ENCODE peak calls at places on chromosome 2, in six cellular contexts. P is Peyer's patch, C is HFF-Myc, J is testis, D is pancreas, K is dorsolateral prefrontal cortex. A is an unnamed sample.

GRCh38 chr2:172998547-172998946 is 77.1 kb upstream of the MAP3K20 start:
- DNase-seq in P (no peak), C (no peak), J (no peak), D (no peak), K (no peak), A (no peak)

GRCh38 chr2:129936334-129936934 is 43.0 kb upstream of the RAB6C start:
- DNase-seq in P (peak; percentile 79), C (no peak), J (peak; percentile 81), D (no peak), K (no peak), A (no peak)

GRCh38 chr2:181846840-181847554 is 44.5 kb upstream of the ITPRID2 start:
- DNase-seq in P (no peak), C (no peak), J (no peak), D (no peak), K (no peak), A (no peak)

GRCh38 chr2:97745474-97746172 is 32.2 kb downstream of the ZAP70 start:
- DNase-seq in P (peak; percentile 51), C (no peak), J (no peak), D (no peak), K (no peak), A (no peak)

GRCh38 chr2:144479138-144479537 is 40.8 kb downstream of the ZEB2 start:
- DNase-seq in P (no peak), C (no peak), J (no peak), D (no peak), K (no peak), A (no peak)

GRCh38 chr2:159710601-159711180 is 1.6 kb upstream of the MARCHF7 start:
- DNase-seq in P (no peak), C (no peak), J (no peak), D (no peak), K (no peak), A (no peak)

GRCh38 chr2:127631997-127632581 is 13.9 kb upstream of the GPR17 start:
- DNase-seq in P (no peak), C (no peak), J (no peak), D (no peak), K (no peak), A (no peak)

GRCh38 chr2:113078350-113078839 is 10.6 kb downstream of the IL1F10 start:
- DNase-seq in P (no peak), C (no peak), J (no peak), D (no peak), K (no peak), A (peak; percentile 92)

GRCh38 chr2:133092571-133092970 is 422.6 kb upstream of the LYPD1 start:
- DNase-seq in P (no peak), C (no peak), J (no peak), D (no peak), K (no peak), A (no peak)

DNA sequence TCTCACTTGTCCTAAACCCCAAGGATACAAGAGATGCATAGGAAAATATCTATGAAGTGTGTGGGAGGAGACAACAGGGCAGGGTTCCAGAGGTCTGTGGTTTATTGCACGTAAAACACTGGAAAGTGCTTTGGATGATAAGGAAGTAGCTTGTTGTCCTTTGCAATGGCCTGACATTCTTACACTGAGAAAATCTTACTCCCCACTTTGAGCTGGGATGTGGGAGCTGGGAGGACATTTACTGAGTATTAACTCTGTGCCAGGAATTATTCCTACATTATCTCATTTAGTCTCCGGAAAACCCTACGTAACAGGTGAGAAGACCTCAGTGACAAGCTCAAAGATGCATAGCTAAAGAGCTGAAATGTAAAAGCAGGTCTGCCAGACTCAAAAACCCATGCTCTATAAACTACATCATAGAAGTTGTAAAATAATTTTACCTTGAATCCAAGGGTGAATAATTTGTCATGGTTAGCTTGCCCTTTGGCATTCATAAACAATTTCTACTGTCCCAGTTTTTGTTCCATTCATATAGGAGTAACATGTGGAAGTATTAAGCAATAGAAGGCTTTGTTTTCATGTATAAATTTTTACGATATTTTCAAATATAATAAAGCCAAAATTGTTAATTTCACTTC is 9.2 kb upstream of the GALNT3 start:
- DNase-seq in P (no peak), C (no peak), J (peak; percentile 31), D (no peak), K (no peak), A (peak; percentile 78)
- H3K4me3 ChIP-seq in P (no peak overlapping the region), C (no peak overlapping the region), J (no peak overlapping the region), D (no peak overlapping the region), K (no peak overlapping the region), A (peak overlapping the region; percentile 16)

DNA sequence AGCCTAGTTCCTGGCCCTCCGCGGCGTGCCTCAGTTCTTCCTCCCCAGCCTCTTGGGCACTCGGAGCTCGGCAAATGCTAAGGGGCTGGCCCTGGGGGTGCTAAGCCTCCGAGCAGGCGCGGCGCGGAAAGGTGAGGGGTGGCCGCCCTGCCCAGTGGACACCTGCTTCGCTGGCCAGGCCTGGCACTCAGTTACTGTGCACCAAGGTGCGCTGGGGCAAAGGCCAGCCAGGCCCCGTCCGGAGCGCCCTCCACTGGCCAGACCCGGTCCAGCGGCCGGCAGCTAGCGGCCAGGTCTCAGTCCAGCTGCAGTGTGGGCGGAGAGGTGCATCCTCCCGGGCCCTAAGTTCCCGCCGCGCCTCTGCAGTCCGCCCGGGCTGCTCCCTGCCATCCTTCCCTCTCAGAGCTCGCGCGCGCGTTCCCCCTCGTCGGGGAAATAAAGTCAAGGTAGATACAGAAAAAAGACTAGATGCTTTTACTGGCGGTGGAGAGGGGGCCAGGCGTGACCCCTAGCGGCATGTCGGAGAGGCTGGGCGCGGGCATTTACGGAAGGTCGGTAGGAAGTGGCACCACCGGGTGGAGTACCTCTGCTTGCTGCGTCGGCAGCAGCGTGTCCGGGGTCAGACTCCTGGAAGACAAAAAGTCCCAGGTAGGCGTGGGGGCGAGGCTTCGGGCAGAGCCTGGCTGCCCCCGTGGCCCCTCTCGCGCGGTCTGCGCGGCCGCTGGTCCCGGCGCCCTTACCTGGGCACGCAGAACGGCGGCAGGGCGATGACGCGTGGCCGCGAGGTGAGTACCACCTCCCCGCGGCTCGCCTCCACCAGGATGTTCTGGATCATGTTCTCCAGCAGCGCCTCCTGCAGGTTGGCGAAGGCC is 9.4 kb upstream of the CRYBA2 start:
- DNase-seq in P (peak; percentile 84), C (no peak), J (peak; percentile 82), D (peak; percentile 94), K (no peak), A (no peak)
- TF ChIP-seq CTCF in P (no peak), C (peak; percentile 32), J (no peak), D (peak; percentile 56), K (no peak), A (peak; percentile 84)

GRCh38 chr2:45678791-45679348 is 27.4 kb downstream of the PRKCE start:
- DNase-seq in P (no peak), C (no peak), J (no peak), D (no peak), K (no peak), A (no peak)
- H3K4me3 ChIP-seq in P (no peak overlapping the region), C (no peak overlapping the region), J (no peak overlapping the region), D (no peak overlapping the region), K (no peak overlapping the region), A (no peak overlapping the region)

GRCh38 chr2:237691200-237691907 is 64.0 kb downstream of the LRRFIP1 start:
- DNase-seq in P (no peak), C (no peak), J (no peak), D (no peak), K (no peak), A (no peak)
- TF ChIP-seq CTCF in P (no peak), C (no peak), J (no peak), D (no peak), K (no peak), A (no peak)

GRCh38 chr2:98875081-98875728 is 60.8 kb downstream of the CRACDL start:
- DNase-seq in P (no peak), C (no peak), J (no peak), D (no peak), K (no peak), A (no peak)
- H3K4me3 ChIP-seq in P (no peak overlapping the region), C (no peak overlapping the region), J (no peak overlapping the region), D (no peak overlapping the region), K (no peak overlapping the region), A (no peak overlapping the region)

DNA sequence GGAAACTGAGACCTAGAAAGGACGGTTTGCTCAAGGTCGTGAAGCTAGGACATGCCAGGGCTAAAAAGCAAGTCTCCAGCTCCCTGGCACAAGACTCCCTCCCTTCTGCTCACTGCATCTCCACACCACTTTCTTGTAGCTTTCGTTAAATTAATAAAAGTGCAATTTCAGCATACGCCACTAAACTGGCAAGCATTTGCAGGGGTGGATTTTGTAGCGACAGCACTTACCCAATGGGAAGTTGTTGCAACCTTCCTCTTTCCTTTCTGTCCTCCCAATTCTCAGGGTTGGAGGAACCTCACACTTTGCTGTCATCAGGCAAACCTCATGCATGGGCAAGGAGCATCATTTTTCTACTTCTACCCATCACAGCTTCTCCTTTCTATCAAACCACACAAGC is 7.4 kb upstream of the RHOB start:
- DNase-seq in P (peak; percentile 46), C (no peak), J (no peak), D (no peak), K (no peak), A (no peak)
- TF ChIP-seq CTCF in P (no peak), C (no peak), J (no peak), D (no peak), K (no peak), A (no peak)

GRCh38 chr2:161418715-161419337 is 2.7 kb downstream of the TBR1 start:
- DNase-seq in P (peak; percentile 51), C (no peak), J (peak; percentile 30), D (no peak), K (peak; percentile 30), A (no peak)
- H3K4me3 ChIP-seq in P (peak overlapping the region; percentile 18), C (no peak overlapping the region), J (no peak overlapping the region), D (peak overlapping the region; percentile 13), K (peak overlapping the region; percentile 59), A (no peak overlapping the region)

GRCh38 chr2:78861546-78861945 is 164.0 kb upstream of the REG3G start:
- DNase-seq in P (no peak), C (peak; percentile 1), J (peak; percentile 28), D (no peak), K (no peak), A (peak; percentile 7)
- TF ChIP-seq CTCF in P (no peak), C (no peak), J (no peak), D (peak; percentile 34), K (peak; percentile 39), A (peak; percentile 54)

A was measured in LNCaP clone FGC.